ENCODE peak calls at places on chromosomes 16 and 17, in nine cellular contexts. E, Z, Y, U, W, P, R, D and T are unnamed samples. For H3K4me1 and H3K36me3, the result is how much of the 10 kb centered on the place peaks cover.

GRCh38 chr17:51795401-51795800 is 363.1 kb downstream of the CA10 start:
- DNase-seq in W (no peak), E (no peak), U (no peak), D (no peak), Z (no peak), P (no peak), R (no peak), Y (no peak), T (no peak)

GRCh38 chr17:81576621-81577277 is 24.6 kb upstream of the FAAP100 start:
- DNase-seq in W (no peak), R (peak), P (no peak), D (no peak), Z (no peak), Y (no peak), U (no peak), E (no peak), T (no peak)

GRCh38 chr16:12425134-12425941 is 378.3 kb downstream of the CPPED1 start:
- DNase-seq in Y (no peak), W (no peak), E (no peak), U (no peak), R (no peak), P (no peak), Z (no peak), D (no peak), T (no peak)

GRCh38 chr16:4184038-4184702 is 57.7 kb downstream of the SRL start:
- DNase-seq in W (no peak), R (no peak), Z (peak), P (no peak), U (peak), D (peak), E (peak), Y (no peak), T (no peak)

GRCh38 chr17:66982011-66982508 is 17.6 kb downstream of the CACNG4 start:
- DNase-seq in P (peak), E (no peak), Z (peak), Y (no peak), W (no peak), R (no peak), U (no peak), D (no peak), T (no peak)

GRCh38 chr17:59004338-59005111 is 102.2 kb downstream of the TRIM37 start:
- DNase-seq in Y (peak), E (no peak), U (peak), R (peak), Z (no peak), W (no peak), D (peak), P (peak), T (peak)

GRCh38 chr16:68229431-68230175 is 6.3 kb downstream of the ESRP2 start:
- DNase-seq in Z (peak), E (no peak), U (peak), D (no peak), P (peak), Y (peak), W (no peak), R (peak), T (no peak)

GRCh38 chr16:72203401-72203800 is 31.4 kb upstream of the PMFBP1 start:
- DNase-seq in D (no peak), E (no peak), W (no peak), R (peak), Z (no peak), P (no peak), U (peak), Y (peak), T (peak)

GRCh38 chr16:87171723-87172122 is 145.5 kb downstream of the C16orf95 start:
- DNase-seq in Y (no peak), P (no peak), E (no peak), U (no peak), D (no peak), R (no peak), W (no peak), Z (no peak), T (no peak)

GRCh38 chr17:48543854-48544355 is 1.0 kb downstream of the HOXB2 start:
- DNase-seq in U (no peak), Z (peak), P (no peak), E (no peak), Y (no peak), D (no peak), R (no peak), W (no peak), T (no peak)

GRCh38 chr17:67026341-67026740 is 18.0 kb upstream of the CACNG1 start:
- DNase-seq in E (no peak), D (no peak), Z (no peak), U (no peak), Y (no peak), W (no peak), R (no peak), P (no peak), T (no peak)

GRCh38 chr17:40518401-40519088 is 17.1 kb upstream of the TNS4 start:
- DNase-seq in Z (no peak), Y (peak), W (peak), D (peak), E (no peak), P (no peak), R (peak), U (no peak), T (no peak)

GRCh38 chr17:37674511-37674910 is 31.3 kb upstream of the DDX52 start:
- DNase-seq in W (no peak), R (no peak), E (no peak), U (no peak), Z (no peak), P (no peak), Y (no peak), D (no peak), T (no peak)
- H3K4me1 ChIP-seq in W (under half), R (under half), E (under half), U (under half), Z (under half), P (under half), Y (under half), D (under half), T (under half)

GRCh38 chr16:27452569-27453475 is 50.8 kb downstream of the IL21R start:
- DNase-seq in P (no peak), U (no peak), R (no peak), Z (peak), Y (no peak), E (no peak), D (no peak), W (no peak), T (no peak)
- H3K36me3 ChIP-seq in P (under half), U (under half), R (under half), Z (under half), Y (under half), E (under half), D (under half), W (under half), T (under half)

GRCh38 chr17:77875881-77876509 is 82.5 kb upstream of the TNRC6C start:
- DNase-seq in D (no peak), E (no peak), P (no peak), Y (no peak), W (no peak), R (peak), U (no peak), Z (peak), T (no peak)
- H3K4me1 ChIP-seq in D (under half), E (under half), P (under half), Y (under half), W (under half), R (under half), U (under half), Z (under half), T (under half)

GRCh38 chr16:85774136-85774535 is 23.2 kb upstream of the C16orf74 start:
- DNase-seq in P (no peak), E (no peak), U (no peak), D (no peak), R (no peak), Z (no peak), W (no peak), Y (no peak), T (no peak)

GRCh38 chr16:85773044-85773443 is 22.1 kb upstream of the C16orf74 start:
- DNase-seq in P (no peak), E (no peak), R (no peak), Y (no peak), Z (no peak), D (no peak), U (no peak), W (no peak), T (no peak)

GRCh38 chr16:85778873-85779272 is 20.5 kb downstream of the EMC8 start:
- DNase-seq in P (no peak), E (no peak), D (no peak), Z (no peak), U (no peak), W (no peak), R (no peak), Y (no peak), T (no peak)

GRCh38 chr16:85777583-85778310 is 21.6 kb downstream of the EMC8 start:
- DNase-seq in Y (no peak), U (no peak), Z (no peak), P (no peak), W (no peak), R (peak), D (no peak), E (no peak), T (no peak)

DNA sequence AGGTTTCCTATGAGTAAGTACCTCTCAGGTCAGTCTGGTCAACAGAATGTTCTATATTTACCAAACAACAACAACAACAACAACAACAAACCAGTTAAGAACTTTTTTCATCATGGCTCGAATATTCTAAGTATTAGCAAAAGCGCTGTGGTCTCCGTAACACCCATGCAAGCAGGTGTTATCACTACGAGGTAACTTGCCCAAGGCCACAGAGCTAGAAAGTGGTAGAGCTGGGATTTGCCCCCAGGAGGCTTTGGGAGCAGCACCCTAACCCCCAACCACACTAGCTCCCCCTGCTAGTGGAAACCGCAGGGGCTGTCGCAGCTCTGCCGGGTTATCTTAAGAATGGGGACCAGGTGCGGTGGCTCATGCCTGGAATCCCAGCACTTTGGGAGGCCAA is 23.9 kb upstream of the C16orf74 start:
- DNase-seq in W (no peak), E (no peak), P (no peak), U (no peak), R (no peak), Y (no peak), D (no peak), Z (no peak), T (no peak)
- H3K36me3 ChIP-seq in W (under half), E (under half), P (under half), U (under half), R (under half), Y (under half), D (under half), Z (under half), T (under half)